ENCODE peak calls at places on chromosomes 1 and 21, in four cellular contexts. One of them, this sample, is unnamed.

GRCh38 chr1:151314137-151314875 is 12.9 kb downstream of the PI4KB start:
- DNase-seq in endothelial cell of umbilical vein: peak
- DNase-seq in astrocyte of the spinal cord: peak
- DNase-seq in H1: no peak
- DNase-seq in this sample: peak

GRCh38 chr1:172926070-172926469 is 124.7 kb downstream of the TNFSF18 start:
- DNase-seq in astrocyte of the spinal cord: no peak
- DNase-seq in endothelial cell of umbilical vein: no peak
- DNase-seq in H1: no peak
- DNase-seq in this sample: peak

GRCh38 chr1:93499075-93499474 is 51.2 kb downstream of the FNBP1L start:
- DNase-seq in endothelial cell of umbilical vein: no peak
- DNase-seq in H1: no peak
- DNase-seq in astrocyte of the spinal cord: no peak
- DNase-seq in this sample: no peak

GRCh38 chr1:17460265-17460664 is 20.8 kb upstream of the RCC2 start:
- DNase-seq in H1: no peak
- DNase-seq in astrocyte of the spinal cord: no peak
- DNase-seq in endothelial cell of umbilical vein: no peak
- DNase-seq in this sample: no peak

GRCh38 chr1:93845554-93846150 is 33.4 kb downstream of the DNTTIP2 start:
- DNase-seq in astrocyte of the spinal cord: peak
- DNase-seq in H1: no peak
- DNase-seq in endothelial cell of umbilical vein: peak
- DNase-seq in this sample: peak

GRCh38 chr1:95701450-95702173 is 467.6 kb downstream of the RWDD3 start:
- DNase-seq in astrocyte of the spinal cord: no peak
- DNase-seq in endothelial cell of umbilical vein: no peak
- DNase-seq in H1: no peak
- DNase-seq in this sample: no peak

GRCh38 chr1:6624712-6625578 is at the start of gene THAP3:
- DNase-seq in H1: no peak
- DNase-seq in endothelial cell of umbilical vein: peak
- DNase-seq in astrocyte of the spinal cord: peak
- DNase-seq in this sample: peak

GRCh38 chr1:178580876-178581275 is 68.0 kb downstream of the TEX35 start:
- DNase-seq in astrocyte of the spinal cord: no peak
- DNase-seq in H1: no peak
- DNase-seq in endothelial cell of umbilical vein: no peak
- DNase-seq in this sample: no peak

GRCh38 chr1:67683306-67683705 is 1.7 kb upstream of the GADD45A start:
- DNase-seq in H1: no peak
- DNase-seq in astrocyte of the spinal cord: peak
- DNase-seq in endothelial cell of umbilical vein: peak
- DNase-seq in this sample: peak

GRCh38 chr1:221543529-221544120 is 198.3 kb downstream of the DUSP10 start:
- DNase-seq in endothelial cell of umbilical vein: peak
- DNase-seq in astrocyte of the spinal cord: peak
- DNase-seq in H1: no peak
- DNase-seq in this sample: peak

GRCh38 chr1:209937996-209938959 is at the start of gene SYT14:
- DNase-seq in astrocyte of the spinal cord: peak
- DNase-seq in H1: peak
- DNase-seq in endothelial cell of umbilical vein: peak
- DNase-seq in this sample: peak

GRCh38 chr1:165560834-165561233 is 17.0 kb downstream of the LRRC52 start:
- DNase-seq in endothelial cell of umbilical vein: no peak
- DNase-seq in H1: no peak
- DNase-seq in astrocyte of the spinal cord: no peak
- DNase-seq in this sample: no peak

GRCh38 chr1:17287377-17287776 is 20.6 kb upstream of the PADI4 start:
- DNase-seq in H1: no peak
- DNase-seq in astrocyte of the spinal cord: peak
- DNase-seq in endothelial cell of umbilical vein: no peak
- DNase-seq in this sample: peak

DNA sequence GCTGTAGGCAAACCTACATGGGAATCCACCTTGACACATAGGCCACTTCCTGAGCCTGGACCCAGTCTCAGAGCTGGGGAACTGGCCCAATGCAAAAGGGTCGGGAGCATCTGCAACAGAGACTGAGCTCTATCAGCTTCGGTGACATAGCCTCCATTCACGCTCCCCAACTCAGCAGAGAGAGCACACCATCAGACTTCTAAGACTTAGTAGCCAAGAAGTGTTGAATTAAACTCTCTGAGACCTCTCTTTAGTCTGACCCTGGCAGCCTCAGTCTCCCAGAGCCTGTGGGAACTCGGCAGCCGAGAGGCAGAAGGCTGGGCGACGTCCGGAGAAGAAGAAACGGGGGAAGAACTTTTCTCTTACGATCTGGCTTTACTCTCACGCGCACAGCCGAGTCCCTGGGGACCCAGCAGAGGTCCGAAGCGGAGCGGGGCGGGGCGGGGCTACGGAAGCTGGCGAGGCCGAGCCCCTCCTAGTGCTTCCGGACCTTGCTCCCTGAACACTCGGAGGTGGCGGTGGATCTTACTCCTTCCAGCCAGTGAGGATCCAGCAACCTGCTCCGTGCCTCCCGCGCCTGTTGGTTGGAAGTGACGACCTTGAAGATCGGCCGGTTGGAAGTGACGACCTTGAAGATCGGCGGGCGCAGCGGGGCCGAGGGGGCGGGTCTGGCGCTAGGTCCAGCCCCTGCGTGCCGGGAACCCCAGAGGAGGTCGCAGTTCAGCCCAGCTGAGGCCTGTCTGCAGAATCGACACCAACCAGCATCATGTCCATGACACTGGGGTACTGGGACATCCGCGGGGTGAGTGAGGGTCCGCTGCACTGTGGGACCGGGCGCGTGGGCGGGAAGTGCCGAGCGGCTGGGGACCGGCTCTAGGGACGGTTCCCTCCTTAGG is at the start of gene GSTM4:
- DNase-seq in endothelial cell of umbilical vein: peak
- DNase-seq in astrocyte of the spinal cord: peak
- DNase-seq in H1: peak
- DNase-seq in this sample: peak
- TF ChIP-seq CTCF in endothelial cell of umbilical vein: no peak
- TF ChIP-seq CTCF in astrocyte of the spinal cord: peak
- TF ChIP-seq CTCF in H1: no peak
- TF ChIP-seq CTCF in this sample: no peak

DNA sequence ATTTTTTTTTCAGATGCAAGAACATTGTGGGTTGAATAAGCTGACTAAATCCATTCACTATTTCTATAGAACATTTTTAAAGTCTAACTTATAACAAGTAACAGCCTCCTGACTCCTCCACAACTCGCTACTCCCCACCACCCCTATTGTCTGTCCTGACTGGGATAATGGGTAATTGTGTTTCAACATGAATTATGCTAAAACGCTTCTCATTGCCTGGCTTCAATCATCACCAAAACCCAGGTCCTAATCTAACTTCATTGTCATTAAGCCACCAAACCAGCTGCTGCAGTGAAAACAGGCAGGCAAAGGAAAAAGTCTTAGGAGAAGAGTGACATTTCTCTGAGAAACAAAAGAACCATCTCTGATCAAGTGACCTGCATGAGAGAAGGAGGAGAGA is 30.0 kb downstream of the TNR start:
- DNase-seq in endothelial cell of umbilical vein: no peak
- DNase-seq in H1: no peak
- DNase-seq in astrocyte of the spinal cord: no peak
- DNase-seq in this sample: no peak
- H3K4me3 ChIP-seq in endothelial cell of umbilical vein: no peak
- H3K4me3 ChIP-seq in H1: no peak
- H3K4me3 ChIP-seq in astrocyte of the spinal cord: no peak
- H3K4me3 ChIP-seq in this sample: no peak

GRCh38 chr21:33206771-33207290 is 22.9 kb upstream of the IFNAR2 start:
- DNase-seq in H1: no peak
- DNase-seq in endothelial cell of umbilical vein: no peak
- DNase-seq in astrocyte of the spinal cord: no peak
- DNase-seq in this sample: no peak

GRCh38 chr21:33202464-33203363 is 27.0 kb upstream of the IFNAR2 start:
- DNase-seq in astrocyte of the spinal cord: no peak
- DNase-seq in H1: no peak
- DNase-seq in endothelial cell of umbilical vein: no peak
- DNase-seq in this sample: no peak

GRCh38 chr21:33207471-33208149 is 22.1 kb upstream of the IFNAR2 start:
- DNase-seq in astrocyte of the spinal cord: no peak
- DNase-seq in endothelial cell of umbilical vein: no peak
- DNase-seq in H1: no peak
- DNase-seq in this sample: no peak

GRCh38 chr21:33203371-33203724 is 26.4 kb upstream of the IFNAR2 start:
- DNase-seq in H1: no peak
- DNase-seq in astrocyte of the spinal cord: no peak
- DNase-seq in endothelial cell of umbilical vein: no peak
- DNase-seq in this sample: no peak

DNA sequence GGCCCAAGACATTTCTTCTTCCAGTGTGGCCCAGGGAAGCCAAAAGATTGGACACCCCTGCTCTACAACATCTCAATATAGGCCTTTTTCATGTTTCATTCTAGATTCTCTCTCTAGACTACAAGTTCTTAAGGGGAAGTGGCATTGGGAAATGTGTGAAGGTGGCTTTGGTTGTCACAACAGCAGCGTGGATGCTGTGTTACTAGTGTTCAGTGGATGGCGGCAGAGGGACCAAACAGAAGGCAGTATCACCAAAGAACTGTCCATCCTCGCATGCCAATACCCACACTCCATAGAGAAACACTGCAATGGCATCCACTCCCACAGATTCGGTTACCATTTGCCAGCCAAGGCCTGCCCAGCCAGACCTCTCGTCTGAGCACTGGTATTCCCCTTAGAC is 24.3 kb upstream of the IFNAR2 start:
- DNase-seq in endothelial cell of umbilical vein: no peak
- DNase-seq in astrocyte of the spinal cord: no peak
- DNase-seq in H1: no peak
- DNase-seq in this sample: no peak
- TF ChIP-seq CTCF in endothelial cell of umbilical vein: no peak
- TF ChIP-seq CTCF in astrocyte of the spinal cord: no peak
- TF ChIP-seq CTCF in H1: no peak
- TF ChIP-seq CTCF in this sample: no peak

GRCh38 chr21:45875416-45875760 is 106.2 kb upstream of the COL6A1 start:
- DNase-seq in astrocyte of the spinal cord: no peak
- DNase-seq in H1: no peak
- DNase-seq in endothelial cell of umbilical vein: no peak
- DNase-seq in this sample: no peak

GRCh38 chr21:45873866-45874265 is 107.7 kb upstream of the COL6A1 start:
- DNase-seq in astrocyte of the spinal cord: no peak
- DNase-seq in endothelial cell of umbilical vein: no peak
- DNase-seq in H1: no peak
- DNase-seq in this sample: no peak

GRCh38 chr21:45873418-45873817 is 108.2 kb upstream of the COL6A1 start:
- DNase-seq in H1: no peak
- DNase-seq in astrocyte of the spinal cord: no peak
- DNase-seq in endothelial cell of umbilical vein: no peak
- DNase-seq in this sample: no peak

GRCh38 chr21:45875881-45876280 is 105.7 kb upstream of the COL6A1 start:
- DNase-seq in endothelial cell of umbilical vein: no peak
- DNase-seq in astrocyte of the spinal cord: no peak
- DNase-seq in H1: no peak
- DNase-seq in this sample: no peak

DNA sequence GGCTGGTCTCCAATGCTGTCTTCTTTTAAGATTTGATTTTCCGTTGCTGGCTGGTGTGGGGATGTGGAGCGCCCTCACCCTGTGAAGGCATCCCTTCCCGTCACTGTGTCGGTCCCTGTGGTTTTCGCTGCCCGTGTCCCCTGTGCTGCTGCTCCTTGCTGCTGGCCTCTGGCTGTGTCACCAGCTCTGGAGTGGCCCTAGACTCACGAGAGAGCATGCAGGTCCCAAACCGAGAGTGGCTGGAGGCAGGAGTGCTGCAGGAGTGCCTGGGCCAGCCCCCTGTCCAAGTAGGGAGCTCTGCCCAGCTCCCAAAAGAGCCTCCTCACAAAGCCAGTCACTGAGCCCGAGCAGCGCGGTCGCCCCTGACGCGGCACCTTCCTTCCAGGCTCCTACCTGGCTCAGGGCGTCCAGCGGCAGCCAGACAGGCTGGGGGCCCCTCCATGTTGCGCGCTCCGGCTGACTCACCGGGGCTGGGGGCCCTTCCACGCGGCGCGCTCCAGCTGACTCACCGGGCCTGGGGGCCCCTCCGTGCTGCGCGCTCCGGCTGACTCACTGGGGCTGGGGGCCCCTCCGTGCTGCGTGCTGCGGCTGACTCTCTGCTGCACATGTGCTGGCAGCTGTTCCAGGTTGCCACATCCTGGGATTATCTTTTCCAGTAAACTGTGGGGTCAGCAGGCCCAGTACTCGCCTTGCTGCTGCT is 106.7 kb upstream of the COL6A1 start:
- DNase-seq in H1: no peak
- DNase-seq in endothelial cell of umbilical vein: peak
- DNase-seq in astrocyte of the spinal cord: peak
- DNase-seq in this sample: peak
- H3K4me3 ChIP-seq in H1: no peak
- H3K4me3 ChIP-seq in endothelial cell of umbilical vein: no peak
- H3K4me3 ChIP-seq in astrocyte of the spinal cord: peak
- H3K4me3 ChIP-seq in this sample: peak

GRCh38 chr1:206932271-206932670 is 10.5 kb upstream of the FCMR start:
- DNase-seq in H1: no peak
- DNase-seq in endothelial cell of umbilical vein: no peak
- DNase-seq in astrocyte of the spinal cord: no peak
- DNase-seq in this sample: peak

GRCh38 chr1:206939131-206939530 is 7.1 kb downstream of the PIGR start:
- DNase-seq in astrocyte of the spinal cord: no peak
- DNase-seq in endothelial cell of umbilical vein: no peak
- DNase-seq in H1: no peak
- DNase-seq in this sample: no peak

GRCh38 chr1:206937437-206937836 is 8.8 kb downstream of the PIGR start:
- DNase-seq in astrocyte of the spinal cord: no peak
- DNase-seq in H1: no peak
- DNase-seq in endothelial cell of umbilical vein: no peak
- DNase-seq in this sample: no peak

GRCh38 chr1:206933333-206933945 is 11.7 kb upstream of the FCMR start:
- DNase-seq in endothelial cell of umbilical vein: peak
- DNase-seq in astrocyte of the spinal cord: no peak
- DNase-seq in H1: no peak
- DNase-seq in this sample: no peak

DNA sequence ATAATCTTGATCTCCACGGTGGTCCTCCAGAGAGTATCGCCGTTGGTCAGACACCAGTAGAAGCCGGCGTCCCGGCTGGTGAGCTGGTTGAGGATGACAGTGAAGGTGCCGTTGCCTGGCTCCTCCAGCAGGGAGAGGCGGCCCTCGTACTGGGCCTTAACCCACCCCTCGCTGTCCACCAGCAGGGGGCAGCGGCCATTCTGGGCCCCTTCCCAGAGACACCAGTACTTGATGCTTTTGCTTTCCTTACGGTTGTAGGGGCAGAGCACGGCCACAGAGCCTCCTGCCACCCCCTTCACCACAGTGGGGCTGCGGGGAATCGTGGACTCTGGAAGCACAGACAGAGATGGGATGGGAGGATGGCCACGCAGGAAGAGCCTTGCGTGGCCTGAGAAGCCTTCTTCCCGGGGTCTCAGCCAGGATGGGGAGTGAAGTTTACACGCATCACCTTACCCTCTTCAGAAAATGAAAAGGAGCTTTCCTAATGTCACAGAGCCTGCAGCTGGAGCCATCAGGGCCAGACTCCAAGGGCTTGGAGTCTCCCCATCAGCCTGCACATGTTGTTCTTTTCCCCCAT is 10.7 kb downstream of the PIGR start:
- DNase-seq in H1: peak
- DNase-seq in endothelial cell of umbilical vein: peak
- DNase-seq in astrocyte of the spinal cord: no peak
- DNase-seq in this sample: peak
- TF ChIP-seq CTCF in H1: peak
- TF ChIP-seq CTCF in endothelial cell of umbilical vein: peak
- TF ChIP-seq CTCF in astrocyte of the spinal cord: peak
- TF ChIP-seq CTCF in this sample: peak

GRCh38 chr1:47710075-47711071 is 272.5 kb downstream of the FOXD2 start:
- DNase-seq in H1: no peak
- DNase-seq in astrocyte of the spinal cord: peak
- DNase-seq in endothelial cell of umbilical vein: peak
- DNase-seq in this sample: peak
- H3K4me3 ChIP-seq in H1: peak
- H3K4me3 ChIP-seq in astrocyte of the spinal cord: no peak
- H3K4me3 ChIP-seq in endothelial cell of umbilical vein: no peak
- H3K4me3 ChIP-seq in this sample: peak